ENCODE peak calls at places on chromosomes 6 and 20, in ten cellular contexts. R, O, A, Z, B, I, U, W, T and S are unnamed samples.

GRCh38 chr20:58566981-58567380 is 51.8 kb upstream of the APCDD1L start:
- DNase-seq in R (no peak), T (no peak), Z (no peak), U (no peak), W (no peak), B (no peak), O (no peak), A (no peak), I (no peak), S (no peak)

GRCh38 chr20:58339741-58340140 is 30.2 kb downstream of the RAB22A start:
- DNase-seq in U (no peak), O (no peak), A (no peak), W (no peak), R (no peak), I (no peak), B (no peak), Z (no peak), T (no peak), S (no peak)

GRCh38 chr6:16737926-16738325 is 23.3 kb downstream of the ATXN1 start:
- DNase-seq in I (no peak), W (no peak), Z (no peak), B (no peak), A (no peak), U (no peak), O (no peak), T (no peak), R (no peak), S (no peak)

GRCh38 chr6:6696867-6697531 is 108.5 kb downstream of the LY86 start:
- DNase-seq in U (no peak), T (peak), A (no peak), Z (peak), I (peak), B (no peak), O (no peak), R (peak), W (peak), S (peak)

GRCh38 chr6:55713411-55713810 is 134.4 kb upstream of the HMGCLL1 start:
- DNase-seq in O (no peak), U (no peak), I (peak), B (no peak), T (no peak), W (no peak), Z (no peak), R (no peak), A (no peak), S (no peak)

GRCh38 chr6:126396131-126396530 is 56.2 kb downstream of the CENPW start:
- DNase-seq in O (no peak), I (no peak), W (no peak), T (no peak), U (no peak), B (no peak), A (no peak), R (no peak), Z (no peak), S (no peak)

GRCh38 chr20:19897891-19898290 is 119.3 kb upstream of the NAA20 start:
- DNase-seq in B (no peak), R (no peak), U (no peak), Z (no peak), W (no peak), I (no peak), A (no peak), O (no peak), T (no peak), S (no peak)

GRCh38 chr6:13488896-13489237 is 1.5 kb upstream of the GFOD1 start:
- DNase-seq in T (no peak), I (no peak), Z (peak), U (no peak), R (no peak), B (no peak), O (no peak), W (no peak), A (no peak), S (no peak)

GRCh38 chr6:147287869-147288271 is 83.7 kb downstream of the STXBP5 start:
- DNase-seq in Z (no peak), R (peak), B (no peak), O (peak), U (no peak), I (no peak), T (no peak), A (no peak), W (no peak), S (no peak)

GRCh38 chr6:27669278-27669797 is 196.4 kb upstream of the ZNF184 start:
- DNase-seq in R (no peak), O (no peak), I (no peak), Z (peak), T (no peak), U (no peak), W (no peak), A (no peak), B (no peak), S (no peak)

GRCh38 chr20:400451-401275 is 7.4 kb upstream of the RBCK1 start:
- DNase-seq in I (no peak), U (no peak), R (no peak), W (no peak), O (no peak), Z (no peak), B (no peak), T (no peak), A (no peak), S (no peak)

GRCh38 chr6:167139761-167140160 is 16.9 kb downstream of the CCR6 start:
- DNase-seq in T (no peak), I (no peak), O (no peak), U (no peak), R (no peak), Z (no peak), A (no peak), B (no peak), W (no peak), S (no peak)

GRCh38 chr20:1293641-1294379 is 27.7 kb downstream of the SNPH start:
- DNase-seq in U (no peak), B (no peak), T (no peak), W (no peak), I (no peak), Z (no peak), O (no peak), A (no peak), R (no peak), S (no peak)

GRCh38 chr6:111367393-111368088 is 115.5 kb downstream of the REV3L start:
- DNase-seq in Z (no peak), B (no peak), O (no peak), W (no peak), A (no peak), T (no peak), I (no peak), U (no peak), R (no peak), S (no peak)

GRCh38 chr20:1417273-1417672 is 24.4 kb upstream of the FKBP1A start:
- DNase-seq in O (no peak), W (no peak), U (no peak), B (peak), R (peak), I (peak), Z (no peak), A (no peak), T (no peak), S (no peak)

GRCh38 chr20:62368629-62369507 is 1.8 kb upstream of the LAMA5 start:
- DNase-seq in T (peak), O (no peak), A (no peak), U (no peak), I (peak), W (peak), B (peak), R (peak), Z (peak), S (no peak)

GRCh38 chr20:50224553-50225255 is 34.1 kb downstream of the CEBPB start:
- DNase-seq in I (no peak), A (no peak), U (no peak), B (peak), Z (peak), O (peak), T (peak), W (no peak), R (peak), S (peak)

GRCh38 chr20:5806457-5807263 is 56.5 kb downstream of the SHLD1 start:
- DNase-seq in W (no peak), I (peak), O (no peak), R (no peak), B (no peak), Z (no peak), T (no peak), U (no peak), A (no peak), S (no peak)

GRCh38 chr20:35478804-35479472 is 23.5 kb downstream of the CEP250 start:
- DNase-seq in I (peak), O (no peak), R (no peak), B (no peak), T (peak), Z (no peak), W (no peak), U (no peak), A (no peak), S (no peak)